ENCODE peak calls at places on chromosomes 11 and 22, in eight cellular contexts. F, Y, C, J, O, X, P and Z are unnamed samples.

GRCh38 chr11:86594746-86595145 is 77.7 kb downstream of the ME3 start:
- DNase-seq in C (no peak), O (no peak), P (no peak), F (no peak), X (no peak), Y (no peak), J (no peak), Z (no peak)

GRCh38 chr11:72579816-72580647 is 94.2 kb downstream of the PDE2A start:
- DNase-seq in C (peak; percentile 4), P (no peak), X (peak; percentile 21), Y (no peak), O (no peak), J (no peak), F (no peak), Z (no peak)

GRCh38 chr11:426851-427250 is 12.1 kb upstream of the SIGIRR start:
- DNase-seq in O (no peak), P (no peak), F (no peak), X (no peak), C (no peak), Y (no peak), J (no peak), Z (no peak)

GRCh38 chr11:86592047-86592564 is 80.3 kb downstream of the ME3 start:
- DNase-seq in X (no peak), Y (no peak), J (no peak), C (no peak), F (peak; percentile 17), P (peak; percentile 31), O (no peak), Z (no peak)

GRCh38 chr11:100670140-100670539 is 16.9 kb upstream of the ARHGAP42 start:
- DNase-seq in O (no peak), Y (no peak), C (no peak), F (no peak), J (no peak), P (no peak), X (no peak), Z (no peak)

GRCh38 chr11:469684-470667 is 19.9 kb downstream of the PTDSS2 start:
- DNase-seq in O (no peak), X (peak; percentile 84), P (no peak), C (no peak), Y (no peak), J (peak; percentile 83), F (no peak), Z (peak; percentile 92)

GRCh38 chr22:28989035-28989464 is 72.6 kb downstream of the C22orf31 start:
- DNase-seq in O (no peak), X (no peak), F (no peak), J (no peak), P (no peak), C (peak; percentile 41), Y (no peak), Z (no peak)

GRCh38 chr11:131483877-131484276 is 113.5 kb downstream of the NTM start:
- DNase-seq in J (no peak), Y (no peak), O (no peak), C (no peak), X (no peak), F (no peak), P (no peak), Z (no peak)

GRCh38 chr11:24082241-24082640 is 414.6 kb upstream of the LUZP2 start:
- DNase-seq in Y (no peak), C (no peak), O (no peak), F (no peak), P (no peak), J (no peak), X (no peak), Z (no peak)

GRCh38 chr11:16365456-16366355 is 9.4 kb upstream of the SOX6 start:
- DNase-seq in Y (no peak), C (no peak), F (no peak), P (peak; percentile 36), O (no peak), J (no peak), X (no peak), Z (peak; percentile 43)

GRCh38 chr11:128692750-128693578 is 908 bp upstream of the FLI1 start:
- DNase-seq in X (no peak), J (no peak), P (no peak), Y (peak; percentile 66), C (peak; percentile 49), O (peak; percentile 52), F (no peak), Z (no peak)

GRCh38 chr11:17218403-17218802 is 10.6 kb upstream of the PIK3C2A start:
- DNase-seq in J (no peak), O (no peak), Y (no peak), X (no peak), F (no peak), P (no peak), C (no peak), Z (no peak)

GRCh38 chr11:118214210-118214914 is 10.4 kb downstream of the JAML start:
- DNase-seq in Y (no peak), O (no peak), X (no peak), P (no peak), C (no peak), J (no peak), F (no peak), Z (peak; percentile 78)

GRCh38 chr11:112581747-112582146 is 321.1 kb upstream of the PLET1 start:
- DNase-seq in X (no peak), O (no peak), Y (no peak), C (no peak), J (no peak), P (no peak), F (no peak), Z (no peak)

GRCh38 chr22:30943368-30943767 is 25.2 kb downstream of the MORC2 start:
- DNase-seq in C (no peak), F (no peak), O (no peak), Y (peak; percentile 10), X (no peak), P (no peak), J (no peak), Z (no peak)

GRCh38 chr11:115761817-115762216 is 257.6 kb upstream of the CADM1 start:
- DNase-seq in Y (no peak), F (no peak), O (no peak), P (no peak), X (no peak), C (no peak), J (no peak), Z (peak; percentile 18)

GRCh38 chr11:117642396-117642795 is 154.6 kb downstream of the DSCAML1 start:
- DNase-seq in J (no peak), C (no peak), X (no peak), O (no peak), Y (no peak), P (no peak), F (no peak), Z (no peak)

GRCh38 chr11:64186205-64187165 is 514 bp downstream of the STIP1 start:
- DNase-seq in O (no peak), C (no peak), P (no peak), X (no peak), Y (no peak), J (no peak), F (no peak), Z (peak; percentile 52)

GRCh38 chr22:36065775-36066544 is 37.3 kb upstream of the RBFOX2 start:
- DNase-seq in Y (peak; percentile 95), J (peak; percentile 91), X (peak; percentile 88), C (peak; percentile 94), O (peak; percentile 87), P (peak; percentile 87), F (peak; percentile 95), Z (peak; percentile 83)

GRCh38 chr11:61815790-61816735 is 740 bp downstream of the FADS1 start:
- DNase-seq in C (peak; percentile 78), J (no peak), Y (peak; percentile 83), F (peak; percentile 75), X (peak; percentile 69), P (peak; percentile 75), O (peak; percentile 73), Z (no peak)

GRCh38 chr11:101446238-101446637 is 137.6 kb downstream of the TRPC6 start:
- DNase-seq in P (no peak), X (no peak), J (peak; percentile 43), Y (no peak), C (no peak), F (no peak), O (no peak), Z (no peak)

GRCh38 chr11:76026862-76027261 is 179.4 kb downstream of the WNT11 start:
- DNase-seq in F (no peak), Y (no peak), C (no peak), X (no peak), J (no peak), P (no peak), O (no peak), Z (no peak)

GRCh38 chr11:99781074-99781473 is 760.3 kb downstream of the CNTN5 start:
- DNase-seq in C (no peak), X (no peak), F (no peak), P (no peak), Y (no peak), O (no peak), J (no peak), Z (no peak)

GRCh38 chr22:20102203-20102780 is 13.6 kb upstream of the RANBP1 start:
- DNase-seq in J (no peak), P (no peak), O (no peak), Y (no peak), C (no peak), X (no peak), F (no peak), Z (no peak)

GRCh38 chr11:34792814-34793241 is 123.4 kb downstream of the APIP start:
- DNase-seq in P (no peak), J (no peak), F (no peak), X (no peak), Y (no peak), C (no peak), O (peak; percentile 15), Z (peak; percentile 91)

GRCh38 chr11:96464695-96465307 is 75.0 kb downstream of the JRKL start:
- DNase-seq in J (peak; percentile 54), F (no peak), P (peak; percentile 79), Y (no peak), X (no peak), O (no peak), C (no peak), Z (peak; percentile 89)